ENCODE peak calls at places on chromosomes 5 and 9, in ten cellular contexts. O, Q, Z, Y, B, F, E, D, L and U are unnamed samples.
A peak's percentile ranks its signal among the peaks of the same experiment; 100 is the strongest.

GRCh38 chr5:96200611-96201010 is 232.4 kb downstream of the PCSK1 start:
- DNase-seq in Q (no peak), B (no peak), O (no peak), Z (no peak), D (no peak), Y (no peak), F (no peak), L (no peak), E (no peak), U (no peak)

GRCh38 chr5:79811904-79812303 is 122.3 kb downstream of the CMYA5 start:
- DNase-seq in D (no peak), L (no peak), F (no peak), E (no peak), Y (no peak), Q (no peak), O (no peak), B (no peak), Z (no peak), U (no peak)

GRCh38 chr9:93205896-93206575 is 22.1 kb downstream of the WNK2 start:
- DNase-seq in Y (no peak), D (no peak), O (peak; percentile 42), Q (no peak), B (no peak), L (no peak), E (no peak), F (no peak), Z (no peak), U (no peak)

GRCh38 chr5:150006318-150006717 is 5.8 kb downstream of the HMGXB3 start:
- DNase-seq in O (no peak), E (no peak), Z (no peak), F (no peak), B (no peak), Y (no peak), L (no peak), D (no peak), Q (no peak), U (no peak)

GRCh38 chr5:15510816-15511215 is 10.8 kb downstream of the FBXL7 start:
- DNase-seq in O (no peak), Y (no peak), D (no peak), Z (peak; percentile 54), L (no peak), E (no peak), Q (no peak), F (no peak), B (no peak), U (no peak)

GRCh38 chr9:27053369-27054057 is 48.0 kb upstream of the LRRC19 start:
- DNase-seq in Q (peak; percentile 44), O (no peak), Z (no peak), D (no peak), F (no peak), L (no peak), Y (no peak), B (no peak), E (no peak), U (no peak)

GRCh38 chr9:126761274-126761673 is 43.6 kb upstream of the ZBTB43 start:
- DNase-seq in Z (no peak), E (no peak), B (no peak), F (no peak), L (no peak), O (no peak), Y (no peak), Q (no peak), D (no peak), U (no peak)

GRCh38 chr5:149271717-149272558 is at the start of gene AFAP1L1:
- DNase-seq in Z (peak; percentile 77), B (peak; percentile 50), D (peak; percentile 30), Y (no peak), Q (peak; percentile 96), F (peak; percentile 38), E (peak; percentile 50), O (peak; percentile 79), L (peak; percentile 64), U (peak; percentile 69)

GRCh38 chr5:73282923-73283322 is 109.9 kb downstream of the TMEM174 start:
- DNase-seq in B (no peak), O (no peak), Z (no peak), L (no peak), Y (no peak), D (no peak), F (no peak), Q (no peak), E (no peak), U (no peak)

GRCh38 chr9:33012328-33013068 is 11.1 kb upstream of the APTX start:
- DNase-seq in Z (no peak), B (no peak), E (no peak), O (no peak), Y (no peak), Q (no peak), F (no peak), D (no peak), L (no peak), U (no peak)

GRCh38 chr5:17154211-17154996 is 63.0 kb upstream of the BASP1 start:
- DNase-seq in O (no peak), Q (no peak), L (no peak), D (no peak), B (no peak), Y (no peak), F (peak; percentile 94), E (no peak), Z (peak; percentile 91), U (no peak)

GRCh38 chr9:4207881-4208615 is 91.8 kb downstream of the GLIS3 start:
- DNase-seq in B (no peak), D (no peak), Q (no peak), O (no peak), Y (no peak), Z (peak; percentile 85), E (no peak), L (no peak), F (no peak), U (no peak)
- H3K27ac ChIP-seq in B (no peak overlapping the region), D (no peak overlapping the region), Q (no peak overlapping the region), O (no peak overlapping the region), Y (no peak overlapping the region), Z (peak overlapping the region; percentile 28), E (no peak overlapping the region), L (peak overlapping the region; percentile 74), F (no peak overlapping the region), U (no peak overlapping the region)

DNA sequence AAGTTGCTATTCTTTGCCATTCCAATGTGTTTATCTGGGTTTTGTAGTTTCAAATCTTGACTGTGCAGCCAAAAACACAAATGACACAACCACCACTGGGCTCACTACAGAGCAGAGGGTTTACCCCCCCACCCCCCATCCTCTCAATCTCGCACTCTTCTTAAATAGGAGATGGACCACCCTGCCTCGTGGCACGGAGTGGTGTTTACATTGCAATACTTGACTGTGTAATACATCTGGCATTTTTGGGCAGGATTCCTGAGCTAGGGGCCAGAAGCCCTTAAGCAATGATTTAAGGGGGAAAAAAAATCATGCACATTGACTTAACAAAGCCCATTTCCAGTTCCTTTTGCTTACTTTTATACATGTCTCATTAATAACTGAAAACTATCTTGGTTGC is 19.0 kb downstream of the PTCH1 start:
- DNase-seq in B (no peak), E (peak; percentile 34), L (no peak), Q (no peak), O (no peak), D (no peak), F (no peak), Y (no peak), Z (peak; percentile 38), U (no peak)
- H3K27ac ChIP-seq in B (peak overlapping the region; percentile 14), E (no peak overlapping the region), L (no peak overlapping the region), Q (no peak overlapping the region), O (no peak overlapping the region), D (no peak overlapping the region), F (no peak overlapping the region), Y (peak overlapping the region; percentile 10), Z (no peak overlapping the region), U (peak overlapping the region; percentile 26)

DNA sequence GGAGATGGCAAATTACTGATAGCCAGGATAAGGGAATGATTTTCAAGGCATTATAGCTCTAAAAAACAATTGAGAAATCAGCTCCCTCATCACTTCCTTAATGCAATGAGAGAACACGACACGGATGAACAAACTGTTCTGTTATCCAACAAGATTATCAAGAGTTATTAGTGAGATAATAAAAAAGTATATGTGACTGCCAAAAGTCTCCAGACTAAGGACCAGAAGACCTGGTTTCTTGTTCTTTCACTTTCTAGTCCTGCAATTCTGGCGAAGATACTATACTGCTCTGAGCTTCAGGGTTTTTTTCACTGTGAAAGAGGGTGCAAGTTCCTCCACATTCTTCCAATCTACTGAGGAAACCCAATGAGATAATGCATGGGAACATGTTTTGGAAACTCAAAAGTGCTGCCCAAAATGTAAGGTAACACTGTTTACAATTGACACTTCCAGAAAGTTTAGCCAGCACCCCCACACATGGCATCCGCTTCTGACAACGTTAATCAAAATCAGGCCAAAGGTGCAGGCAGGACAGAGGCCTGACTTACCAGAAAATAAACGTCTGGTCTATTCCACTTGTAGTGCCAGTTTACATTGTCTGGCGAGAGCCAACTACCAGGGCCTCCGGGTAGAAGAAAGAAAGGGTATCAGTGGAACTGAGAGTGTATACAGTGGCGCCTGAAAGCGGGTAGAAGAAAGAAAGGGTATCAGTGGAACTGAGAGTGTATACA is 254.3 kb downstream of the DOCK8 start:
- DNase-seq in F (no peak), D (no peak), Y (no peak), O (no peak), Q (no peak), Z (no peak), B (no peak), E (peak; percentile 43), L (no peak), U (no peak)
- H3K27ac ChIP-seq in F (no peak overlapping the region), D (no peak overlapping the region), Y (peak overlapping the region; percentile 90), O (no peak overlapping the region), Q (no peak overlapping the region), Z (no peak overlapping the region), B (no peak overlapping the region), E (peak overlapping the region; percentile 22), L (peak overlapping the region; percentile 82), U (peak overlapping the region; percentile 56)

GRCh38 chr5:128199104-128199503 is 115.5 kb downstream of the SLC12A2 start:
- DNase-seq in Y (no peak), Q (peak; percentile 74), E (no peak), D (no peak), B (no peak), L (no peak), O (no peak), Z (no peak), F (no peak), U (no peak)

GRCh38 chr5:128201065-128201926 is 117.7 kb downstream of the SLC12A2 start:
- DNase-seq in B (peak; percentile 83), Q (peak; percentile 95), Y (peak; percentile 75), L (peak; percentile 79), D (peak; percentile 78), Z (peak; percentile 85), F (peak; percentile 78), E (peak; percentile 93), O (peak; percentile 82), U (peak; percentile 90)

GRCh38 chr5:128202320-128202719 is 118.8 kb downstream of the SLC12A2 start:
- DNase-seq in F (no peak), D (no peak), L (no peak), O (no peak), Q (no peak), B (no peak), Z (peak; percentile 16), Y (no peak), E (no peak), U (no peak)

GRCh38 chr5:128197911-128198522 is 114.5 kb downstream of the SLC12A2 start:
- DNase-seq in O (no peak), Z (no peak), L (no peak), E (no peak), Q (peak; percentile 39), D (peak; percentile 59), F (no peak), Y (no peak), B (no peak), U (no peak)

DNA sequence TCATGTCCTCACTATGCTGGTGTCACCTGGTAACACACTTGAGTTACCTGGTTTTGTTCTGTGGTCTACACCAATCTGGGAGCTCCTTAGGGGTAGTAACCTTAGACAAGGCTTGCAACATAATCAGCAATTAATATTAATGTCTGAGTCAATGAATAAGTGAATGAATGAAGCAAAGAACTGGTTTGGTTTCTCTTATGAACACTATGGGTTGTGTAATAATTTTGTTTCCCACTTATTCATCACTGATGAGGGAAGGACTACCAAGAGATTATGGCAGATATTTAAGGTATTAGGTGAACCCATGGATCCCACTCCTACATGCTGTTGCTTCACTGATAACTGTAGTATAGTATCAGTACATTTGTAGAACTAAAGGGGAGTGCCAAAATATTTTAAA is 116.0 kb downstream of the SLC12A2 start:
- DNase-seq in D (no peak), Q (peak; percentile 33), E (no peak), B (no peak), Y (no peak), F (no peak), L (no peak), Z (no peak), O (no peak), U (no peak)
- H3K27ac ChIP-seq in D (no peak overlapping the region), Q (no peak overlapping the region), E (no peak overlapping the region), B (no peak overlapping the region), Y (no peak overlapping the region), F (no peak overlapping the region), L (no peak overlapping the region), Z (no peak overlapping the region), O (no peak overlapping the region), U (no peak overlapping the region)